ENCODE peak calls at places on chromosomes 1 and 21, in four cellular contexts. U, O, D and L are unnamed samples.

GRCh38 chr1:235253219-235253640 is 74.7 kb downstream of the ARID4B start:
- DNase-seq in U (peak; percentile 65), O (peak; percentile 73), D (peak; percentile 80), L (peak; percentile 92)

GRCh38 chr21:32334980-32335471 is 36.4 kb downstream of the MRAP start:
- DNase-seq in U (no peak), O (no peak), D (no peak), L (no peak)

GRCh38 chr1:58785424-58786058 is 1.7 kb upstream of the JUN start:
- DNase-seq in U (peak; percentile 82), O (no peak), D (peak; percentile 87), L (no peak)

GRCh38 chr1:156496211-156496761 is 4.3 kb downstream of the MEF2D start:
- DNase-seq in U (no peak), O (no peak), D (no peak), L (no peak)

GRCh38 chr1:184199036-184199796 is 147.7 kb downstream of the TSEN15 start:
- DNase-seq in U (no peak), O (no peak), D (no peak), L (no peak)

GRCh38 chr21:45487161-45487806 is 55.0 kb downstream of the SLC19A1 start:
- DNase-seq in U (no peak), O (no peak), D (no peak), L (no peak)

GRCh38 chr1:206736878-206737728 is 33.5 kb upstream of the IL19 start:
- DNase-seq in U (no peak), O (no peak), D (no peak), L (no peak)

GRCh38 chr1:8047112-8047511 is 21.0 kb upstream of the ERRFI1 start:
- DNase-seq in U (no peak), O (peak; percentile 66), D (no peak), L (no peak)

GRCh38 chr1:34977210-34977471 is 8.0 kb downstream of the TMEM35B start:
- DNase-seq in U (no peak), O (no peak), D (no peak), L (no peak)

GRCh38 chr1:916173-917075 is 7.3 kb upstream of the SAMD11 start:
- DNase-seq in U (peak; percentile 75), O (no peak), D (peak; percentile 60), L (no peak)

GRCh38 chr1:228085287-228085926 is 2.9 kb downstream of the ARF1 start:
- DNase-seq in U (no peak), O (no peak), D (no peak), L (no peak)

GRCh38 chr1:8727809-8728213 is 89.6 kb downstream of the RERE start:
- DNase-seq in U (no peak), O (no peak), D (no peak), L (no peak)

GRCh38 chr21:36753556-36753955 is 54.6 kb downstream of the SIM2 start:
- DNase-seq in U (no peak), O (peak; percentile 40), D (no peak), L (no peak)

GRCh38 chr21:45972716-45973474 is 8.7 kb upstream of the COL6A1 start:
- DNase-seq in U (no peak), O (no peak), D (peak; percentile 93), L (no peak)

DNA sequence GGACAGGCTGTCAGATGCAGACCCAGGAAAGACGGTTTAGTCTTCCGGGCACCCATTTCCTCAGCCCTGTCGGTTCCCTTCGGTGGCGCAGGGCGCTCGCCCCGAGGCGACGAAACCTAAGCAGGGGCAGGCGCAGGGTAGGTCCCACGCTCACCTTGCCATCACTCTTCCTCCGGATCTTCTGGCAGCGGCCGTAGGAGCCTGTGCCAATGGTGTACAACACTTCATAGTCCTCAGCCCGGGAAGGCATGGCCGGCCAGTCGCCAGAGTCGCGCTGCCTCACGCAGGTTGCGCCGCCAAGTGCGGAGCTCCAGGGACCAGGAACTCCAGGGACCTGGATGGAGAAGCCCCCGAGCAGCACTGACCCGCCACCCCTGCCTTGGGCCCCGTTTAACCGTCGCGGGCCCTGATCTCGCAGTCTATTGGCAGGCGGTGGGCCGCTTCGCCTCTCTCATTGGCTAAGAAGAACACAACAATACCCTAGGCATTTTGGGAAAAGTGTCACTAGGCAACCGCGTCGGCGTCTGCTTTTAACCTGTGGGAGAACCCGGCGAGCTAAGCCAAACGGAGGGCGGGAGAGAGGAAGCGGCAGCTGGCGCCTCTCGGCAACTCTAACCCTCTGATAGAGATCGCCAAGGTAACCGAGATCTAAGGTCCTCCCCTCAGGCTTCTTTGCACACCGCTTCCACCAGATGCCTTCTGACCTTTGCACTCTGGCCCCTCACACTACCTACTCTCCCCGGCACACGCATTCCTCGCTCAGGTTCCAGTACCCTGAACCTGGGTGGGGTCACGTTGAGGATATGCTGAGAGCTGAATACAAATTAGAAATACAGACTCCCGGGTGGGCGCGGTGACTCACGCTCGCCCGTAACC is at the start of gene NEK2:
- DNase-seq in U (peak; percentile 92), O (peak; percentile 95), D (peak; percentile 91), L (peak; percentile 95)
- TF ChIP-seq POLR2A in U (no peak), O (no peak), D (no peak), L (no peak)

GRCh38 chr1:160708821-160709220 is 2.8 kb downstream of the CD48 start:
- DNase-seq in U (no peak), O (no peak), D (no peak), L (no peak)
- H3K4me3 ChIP-seq in U (no peak overlapping the region), O (no peak overlapping the region), D (no peak overlapping the region), L (no peak overlapping the region)

DNA sequence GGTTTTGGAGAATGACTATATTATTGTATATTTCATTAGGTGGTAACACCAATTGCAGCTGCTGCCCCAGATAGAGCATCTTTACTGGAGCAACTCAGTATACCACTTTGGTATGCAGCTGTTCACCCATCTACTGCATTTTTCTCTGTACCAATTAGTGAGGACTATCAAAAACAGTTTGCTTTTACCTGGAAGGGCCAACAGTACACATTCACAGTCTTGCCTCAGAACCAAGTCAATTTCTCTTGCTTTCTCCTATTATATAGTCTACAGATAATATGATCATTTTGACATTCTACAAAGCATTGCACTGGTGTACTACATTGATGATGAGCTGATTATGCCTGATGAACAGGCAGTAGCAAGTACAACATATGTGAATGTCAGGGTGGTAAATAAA is 99.3 kb downstream of the PTPRU start:
- DNase-seq in U (no peak), O (no peak), D (no peak), L (no peak)
- TF ChIP-seq EP300 in U (no peak), O (no peak), D (no peak), L (no peak)

DNA sequence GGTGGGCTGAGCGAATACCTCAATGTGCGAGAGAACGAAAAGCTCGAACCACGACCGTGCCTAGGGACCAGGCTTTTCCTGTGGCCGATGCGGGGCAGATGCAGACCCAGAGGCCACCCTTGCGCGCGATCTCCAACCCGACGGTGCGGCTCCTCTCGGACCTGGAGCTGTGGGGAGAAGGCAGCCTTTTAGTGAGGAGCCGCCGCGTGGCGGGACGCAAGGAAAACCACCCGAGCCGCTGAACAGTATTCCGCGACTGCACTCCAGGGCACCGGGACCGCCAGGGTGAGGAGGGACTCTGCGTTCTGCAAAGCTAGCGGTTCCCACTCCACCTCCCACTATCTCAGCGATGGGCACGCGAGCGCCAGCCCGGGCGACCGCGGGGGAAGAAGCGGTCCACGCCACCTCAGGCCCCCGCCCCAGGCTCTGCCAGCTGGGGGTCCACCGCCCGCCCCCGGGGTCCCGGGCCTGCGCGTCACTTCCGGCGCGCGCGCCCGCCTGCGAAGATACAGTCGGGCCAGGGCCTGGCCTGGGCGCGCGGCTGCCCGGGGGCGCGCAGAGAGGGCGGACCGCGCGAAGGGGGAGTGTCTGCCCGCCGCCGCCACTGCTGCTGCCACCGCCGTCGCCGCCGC is 66.5 kb upstream of the PRKACB start:
- DNase-seq in U (peak; percentile 63), O (peak; percentile 76), D (peak; percentile 78), L (peak; percentile 93)
- TF ChIP-seq POLR2A in U (no peak), O (peak; percentile 62), D (peak; percentile 32), L (no peak)

GRCh38 chr21:41361053-41361785 is 608 bp upstream of the MX2 start:
- DNase-seq in U (no peak), O (no peak), D (no peak), L (no peak)
- H3K4me3 ChIP-seq in U (peak overlapping the region; percentile 29), O (no peak overlapping the region), D (peak overlapping the region; percentile 37), L (peak overlapping the region; percentile 39)

GRCh38 chr1:224735159-224735558 is 119.0 kb downstream of the CNIH3 start:
- DNase-seq in U (no peak), O (no peak), D (no peak), L (no peak)
- TF ChIP-seq EP300 in U (no peak), O (no peak), D (no peak), L (no peak)

GRCh38 chr1:162284206-162284955 is 92.3 kb downstream of the SPATA46 start:
- DNase-seq in U (peak; percentile 86), O (no peak), D (no peak), L (no peak)

GRCh38 chr1:162291000-162291399 is 85.7 kb downstream of the SPATA46 start:
- DNase-seq in U (no peak), O (no peak), D (no peak), L (no peak)

GRCh38 chr1:162283657-162284056 is 93.0 kb downstream of the SPATA46 start:
- DNase-seq in U (peak; percentile 67), O (no peak), D (no peak), L (no peak)

GRCh38 chr1:162285149-162285561 is 91.5 kb downstream of the SPATA46 start:
- DNase-seq in U (peak; percentile 95), O (no peak), D (no peak), L (no peak)
- TF ChIP-seq POLR2A in U (no peak), O (no peak), D (no peak), L (no peak)

GRCh38 chr1:23403038-23403336 is 21.6 kb downstream of the TCEA3 start:
- DNase-seq in U (peak; percentile 31), O (peak; percentile 53), D (no peak), L (no peak)

GRCh38 chr1:23403735-23404486 is 20.6 kb downstream of the TCEA3 start:
- DNase-seq in U (peak; percentile 94), O (peak; percentile 94), D (peak; percentile 95), L (peak; percentile 97)

GRCh38 chr1:23402286-23403037 is 22.1 kb downstream of the TCEA3 start:
- DNase-seq in U (no peak), O (no peak), D (no peak), L (no peak)

GRCh38 chr1:23401313-23401712 is 23.2 kb downstream of the TCEA3 start:
- DNase-seq in U (no peak), O (no peak), D (no peak), L (no peak)

DNA sequence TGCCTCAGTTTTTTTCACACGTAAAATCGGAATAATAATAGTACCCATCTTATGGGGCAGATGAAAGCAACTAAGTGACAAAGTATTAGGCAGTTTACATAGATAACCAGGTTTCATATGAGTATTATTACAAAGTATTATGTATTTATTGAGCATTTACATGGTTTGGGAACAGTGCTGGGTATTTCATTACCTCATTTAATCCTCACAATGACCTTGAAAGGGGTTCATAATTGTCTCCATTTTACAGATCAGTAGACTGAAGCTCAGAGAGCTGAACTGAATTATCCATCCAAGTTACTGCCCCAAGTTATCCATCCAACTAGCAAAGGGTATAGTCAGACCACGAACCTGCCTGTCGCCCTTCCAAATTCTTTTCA is 21.2 kb downstream of the TCEA3 start:
- DNase-seq in U (no peak), O (no peak), D (no peak), L (no peak)
- H3K4me3 ChIP-seq in U (no peak overlapping the region), O (no peak overlapping the region), D (peak overlapping the region; percentile 21), L (peak overlapping the region; percentile 27)